ENCODE peak calls at places on chromosomes 2 and 18, in four cellular contexts. O is dorsolateral prefrontal cortex, A is AG09309, P is thyroid gland. R is an unnamed sample.

GRCh38 chr2:110794390-110794789 is 62.0 kb downstream of the ACOXL start:
- DNase-seq in P (no peak), O (no peak), A (no peak), R (no peak)

GRCh38 chr18:79926306-79926705 is 25.1 kb downstream of the SLC66A2 start:
- DNase-seq in O (no peak), A (no peak), P (no peak), R (no peak)

GRCh38 chr2:10493075-10493635 is 45.0 kb upstream of the ODC1 start:
- DNase-seq in P (no peak), A (no peak), O (no peak), R (no peak)

GRCh38 chr2:36696533-36696932 is at the start of gene VIT:
- DNase-seq in A (no peak), O (no peak), P (no peak), R (no peak)

GRCh38 chr2:96584017-96584416 is 47.5 kb downstream of the ARID5A start:
- DNase-seq in A (no peak), P (no peak), O (no peak), R (no peak)

GRCh38 chr2:64698068-64698645 is 44.4 kb upstream of the SERTAD2 start:
- DNase-seq in A (no peak), P (no peak), O (no peak), R (no peak)

GRCh38 chr2:85158559-85159273 is 25.5 kb downstream of the TCF7L1 start:
- DNase-seq in A (no peak), P (peak), O (no peak), R (no peak)

GRCh38 chr2:41066168-41066567 is 614.3 kb upstream of the SLC8A1 start:
- DNase-seq in P (no peak), O (no peak), A (no peak), R (no peak)

GRCh38 chr18:42030586-42031182 is 75.7 kb downstream of the PIK3C3 start:
- DNase-seq in A (no peak), P (peak), O (no peak), R (no peak)

GRCh38 chr2:120684225-120684624 is 51.4 kb upstream of the GLI2 start:
- DNase-seq in O (no peak), P (no peak), A (peak), R (no peak)

GRCh38 chr2:217959723-217960122 is 43.1 kb downstream of the TNS1 start:
- DNase-seq in P (no peak), A (no peak), O (no peak), R (no peak)

GRCh38 chr18:76823574-76823973 is 1.2 kb downstream of the ZNF236 start:
- DNase-seq in P (peak), O (no peak), A (no peak), R (no peak)

GRCh38 chr2:854460-854859 is 96.2 kb upstream of the SNTG2 start:
- DNase-seq in P (peak), O (peak), A (no peak), R (no peak)

GRCh38 chr2:84735383-84735782 is 145.5 kb downstream of the TRABD2A start:
- DNase-seq in A (no peak), P (no peak), O (no peak), R (no peak)

GRCh38 chr18:48127546-48128105 is 197.2 kb upstream of the SMAD2 start:
- DNase-seq in P (no peak), O (no peak), A (no peak), R (no peak)
- H3K4me3 ChIP-seq in P (no peak), O (no peak), A (no peak), R (no peak)

GRCh38 chr2:174491947-174492346 is 5.1 kb upstream of the GPR155 start:
- DNase-seq in O (no peak), P (no peak), A (no peak), R (no peak)

GRCh38 chr2:174492963-174493431 is 6.2 kb upstream of the GPR155 start:
- DNase-seq in A (no peak), O (no peak), P (peak), R (no peak)

GRCh38 chr2:174490032-174490431 is 3.2 kb upstream of the GPR155 start:
- DNase-seq in O (no peak), A (no peak), P (no peak), R (no peak)

GRCh38 chr2:174495365-174496012 is 8.7 kb upstream of the GPR155 start:
- DNase-seq in P (no peak), A (no peak), O (peak), R (no peak)

GRCh38 chr2:174493549-174494331 is 6.9 kb upstream of the GPR155 start:
- DNase-seq in A (no peak), O (no peak), P (peak), R (no peak)
- H3K4me3 ChIP-seq in A (no peak), O (no peak), P (no peak), R (no peak)

DNA sequence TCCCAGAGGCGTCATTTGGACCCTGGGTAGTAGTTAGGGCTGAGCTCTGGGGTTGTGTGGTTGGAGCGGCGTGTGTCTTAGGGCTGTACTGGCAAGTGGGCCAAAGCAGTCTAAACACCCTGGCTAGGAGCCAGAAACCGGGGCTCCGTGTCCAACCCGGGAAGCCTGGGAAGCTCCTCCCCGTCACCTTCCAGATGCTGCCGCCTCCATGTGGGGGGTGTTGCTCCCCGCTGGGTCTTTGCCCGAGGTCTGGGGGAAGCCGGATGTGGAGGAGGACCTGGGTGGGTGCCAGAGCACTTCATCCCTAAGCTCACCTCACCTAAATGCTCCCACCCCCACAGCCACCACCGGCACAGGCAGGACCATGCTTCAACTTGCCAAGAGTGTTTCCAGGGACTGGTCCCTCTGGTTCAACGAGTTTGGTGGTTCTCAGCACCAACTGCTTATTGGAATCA is 25.4 kb downstream of the TET3 start:
- DNase-seq in P (peak), A (no peak), O (no peak), R (no peak)
- H3K4me3 ChIP-seq in P (no peak), A (no peak), O (peak), R (no peak)

DNA sequence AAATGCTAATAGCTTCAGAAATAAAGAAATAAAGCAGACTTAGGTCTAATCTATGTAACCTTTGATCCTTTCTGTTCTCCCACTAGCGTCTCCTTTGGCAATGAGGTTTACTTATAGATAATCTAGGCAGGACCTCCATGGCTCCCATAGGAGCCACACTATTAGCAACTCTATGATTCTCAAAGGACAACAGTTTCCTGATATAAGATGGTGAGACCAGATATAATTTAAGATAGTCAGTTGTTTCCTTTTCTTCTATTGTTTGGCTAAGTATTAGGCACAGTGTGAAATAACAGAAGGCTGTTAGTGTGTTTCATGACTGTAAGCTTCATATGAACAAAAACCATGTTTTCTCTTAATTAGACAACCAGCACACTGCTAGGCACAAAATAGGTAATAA is 58.7 kb upstream of the SCN9A start:
- DNase-seq in O (no peak), A (no peak), P (no peak), R (no peak)
- H3K4me3 ChIP-seq in O (no peak), A (no peak), P (no peak), R (no peak)

DNA sequence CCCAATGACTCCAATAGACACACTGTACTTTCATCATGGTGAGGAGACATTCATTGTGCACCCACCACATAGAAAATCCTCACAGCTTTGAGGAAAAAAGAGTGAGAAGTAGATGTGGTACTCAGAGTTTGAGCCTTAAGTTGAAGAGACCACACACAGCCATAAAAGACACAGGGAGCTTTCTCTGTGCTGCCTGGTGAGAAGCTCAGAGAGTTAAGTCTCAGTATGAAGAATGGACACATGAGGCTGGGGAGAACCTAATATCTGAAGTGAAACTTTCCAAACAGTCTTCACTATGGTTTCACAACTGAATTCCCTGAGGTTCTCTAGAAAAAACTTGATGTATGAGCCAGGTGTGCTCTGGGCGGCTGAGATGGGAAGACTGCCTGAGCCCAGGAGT is 237.9 kb downstream of the NBAS start:
- DNase-seq in P (no peak), A (no peak), O (no peak), R (no peak)
- H3K4me3 ChIP-seq in P (no peak), A (no peak), O (no peak), R (no peak)

GRCh38 chr2:6945087-6945813 is 28.0 kb downstream of the RNF144A start:
- DNase-seq in A (no peak), P (no peak), O (no peak), R (no peak)
- H3K4me3 ChIP-seq in A (no peak), P (no peak), O (no peak), R (no peak)

GRCh38 chr2:240525802-240526201 is 32.0 kb downstream of the ANKMY1 start:
- DNase-seq in P (no peak), A (no peak), O (no peak), R (no peak)
- H3K4me3 ChIP-seq in P (no peak), A (no peak), O (no peak), R (no peak)

R was measured in skeletal muscle cell.